ENCODE peak calls at places on chromosome 11, in seven cellular contexts. N, G, R, J, B, W and F are unnamed samples.

GRCh38 chr11:102800774-102801173 is 2.8 kb upstream of the MMP1 start:
- DNase-seq in N (no peak), G (peak), R (no peak), J (no peak), B (no peak), W (no peak), F (no peak)

GRCh38 chr11:27926981-27927481 is 180.9 kb downstream of the KIF18A start:
- DNase-seq in N (peak), G (no peak), R (no peak), J (no peak), B (no peak), W (no peak), F (peak)

GRCh38 chr11:60377737-60378136 is 595 bp upstream of the MS4A7 start:
- DNase-seq in N (no peak), G (peak), R (no peak), J (no peak), B (peak), W (peak), F (no peak)

GRCh38 chr11:1240771-1241170 is 17.9 kb downstream of the MUC5B start:
- DNase-seq in N (no peak), G (no peak), R (no peak), J (no peak), B (no peak), W (no peak), F (no peak)

GRCh38 chr11:67293090-67293489 is 4.0 kb downstream of the ANKRD13D start:
- DNase-seq in N (peak), G (no peak), R (no peak), J (no peak), B (no peak), W (no peak), F (peak)

GRCh38 chr11:93869830-93870229 is 19.4 kb upstream of the VSTM5 start:
- DNase-seq in N (no peak), G (no peak), R (no peak), J (no peak), B (no peak), W (no peak), F (no peak)

GRCh38 chr11:19768815-19769214 is 56.2 kb downstream of the NAV2 start:
- DNase-seq in N (no peak), G (no peak), R (no peak), J (no peak), B (no peak), W (no peak), F (no peak)

GRCh38 chr11:128886401-128887119 is 4.6 kb upstream of the KCNJ5 start:
- DNase-seq in N (no peak), G (no peak), R (no peak), J (no peak), B (no peak), W (no peak), F (no peak)

GRCh38 chr11:63945482-63946163 is 6.8 kb downstream of the NAA40 start:
- DNase-seq in N (peak), G (peak), R (peak), J (peak), B (peak), W (peak), F (peak)

GRCh38 chr11:71499125-71499524 is 27.9 kb upstream of the KRTAP5-7 start:
- DNase-seq in N (no peak), G (no peak), R (no peak), J (no peak), B (no peak), W (no peak), F (peak)

GRCh38 chr11:44731685-44732411 is 5.1 kb downstream of the TSPAN18 start:
- DNase-seq in N (peak), G (peak), R (no peak), J (no peak), B (no peak), W (no peak), F (no peak)

GRCh38 chr11:128205796-128206195 is 381.6 kb downstream of the ETS1 start:
- DNase-seq in N (no peak), G (no peak), R (no peak), J (no peak), B (no peak), W (no peak), F (no peak)

GRCh38 chr11:11163256-11163655 is 189.8 kb downstream of the CSNK2A3 start:
- DNase-seq in N (peak), G (no peak), R (no peak), J (no peak), B (no peak), W (no peak), F (no peak)

GRCh38 chr11:17979770-17980371 is 33.0 kb downstream of the SERGEF start:
- DNase-seq in N (peak), G (no peak), R (peak), J (no peak), B (no peak), W (no peak), F (no peak)

GRCh38 chr11:70176940-70177689 is 26.0 kb upstream of the FADD start:
- DNase-seq in N (no peak), G (no peak), R (no peak), J (no peak), B (no peak), W (no peak), F (no peak)

GRCh38 chr11:114912826-114913225 is 234.5 kb downstream of the NXPE2 start:
- DNase-seq in N (no peak), G (no peak), R (no peak), J (no peak), B (no peak), W (no peak), F (no peak)

GRCh38 chr11:108253176-108253575 is 30.3 kb downstream of the ATM start:
- DNase-seq in N (peak), G (no peak), R (no peak), J (no peak), B (no peak), W (no peak), F (no peak)

GRCh38 chr11:32886180-32886579 is 6.4 kb upstream of the QSER1 start:
- DNase-seq in N (no peak), G (no peak), R (no peak), J (no peak), B (no peak), W (no peak), F (no peak)

GRCh38 chr11:70675697-70676374 is 277.5 kb downstream of the CTTN start:
- DNase-seq in N (no peak), G (no peak), R (no peak), J (no peak), B (no peak), W (no peak), F (no peak)

GRCh38 chr11:629237-629583 is 2.2 kb upstream of the SCT start:
- DNase-seq in N (no peak), G (peak), R (no peak), J (no peak), B (no peak), W (no peak), F (no peak)

GRCh38 chr11:84981296-84981695 is 645.8 kb downstream of the DLG2 start:
- DNase-seq in N (no peak), G (no peak), R (no peak), J (no peak), B (no peak), W (no peak), F (no peak)

GRCh38 chr11:27287205-27287604 is 75.8 kb downstream of the CCDC34 start:
- DNase-seq in N (no peak), G (no peak), R (no peak), J (no peak), B (no peak), W (no peak), F (no peak)

GRCh38 chr11:529740-530411 is 5.5 kb downstream of the HRAS start:
- DNase-seq in N (no peak), G (no peak), R (no peak), J (no peak), B (peak), W (no peak), F (no peak)

DNA sequence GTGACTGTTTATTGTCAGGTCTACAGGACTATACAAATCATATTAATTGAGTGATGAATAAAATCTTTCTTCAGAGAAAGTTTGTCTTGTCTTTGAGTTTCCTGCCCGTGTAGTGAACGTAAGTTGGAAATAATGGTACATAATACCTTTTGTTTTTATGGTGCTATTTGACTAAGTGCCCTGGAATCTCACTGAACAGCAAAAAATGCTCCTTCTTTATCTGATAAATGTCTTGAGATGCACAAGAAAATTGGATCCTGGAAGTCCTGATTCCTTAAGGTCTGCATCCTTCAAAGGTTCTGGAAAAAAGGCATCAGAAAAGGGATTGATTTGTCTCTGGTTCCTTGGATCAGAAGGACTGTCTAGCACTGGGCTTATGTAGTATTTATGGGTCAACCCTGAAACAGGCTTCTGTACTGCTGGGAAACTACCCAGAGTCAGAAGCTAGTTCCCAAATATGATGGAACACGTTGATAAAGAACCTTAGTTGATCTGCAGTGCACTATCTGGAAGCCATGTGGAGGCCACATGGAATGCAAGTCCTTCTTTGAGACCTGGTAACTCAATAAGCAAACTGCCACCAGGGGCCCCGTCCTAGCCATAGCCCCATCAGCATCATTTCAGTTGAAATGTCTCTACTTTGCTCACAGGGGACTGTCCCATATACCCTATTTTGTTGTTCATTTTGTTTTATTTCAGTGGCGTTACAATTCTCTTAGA is 100.6 kb upstream of the CD44 start:
- DNase-seq in N (no peak), G (no peak), R (no peak), J (no peak), B (no peak), W (no peak), F (no peak)
- TF ChIP-seq CTCF in N (no peak), G (no peak), R (no peak), J (no peak), B (no peak), W (no peak), F (no peak)

DNA sequence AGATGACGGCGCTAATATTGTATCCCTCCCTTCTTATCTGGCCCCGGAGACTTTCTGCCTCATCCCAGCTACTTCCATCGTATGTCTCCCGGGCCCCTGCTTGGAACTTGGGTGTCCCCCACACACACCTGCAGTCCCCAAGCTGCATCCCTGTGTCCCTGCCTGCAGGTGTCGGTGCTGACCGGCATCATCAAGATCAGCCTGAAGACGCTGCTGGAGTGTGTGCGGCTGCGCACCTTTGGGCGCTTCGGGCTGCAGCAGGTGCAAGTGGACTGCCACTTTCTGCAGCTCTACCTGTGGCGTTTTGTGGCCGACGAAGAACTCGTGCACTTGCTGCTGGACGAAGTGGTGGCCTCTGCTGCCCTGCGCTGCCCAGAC is 524 bp upstream of the TM7SF2 start:
- DNase-seq in N (no peak), G (no peak), R (no peak), J (no peak), B (no peak), W (no peak), F (no peak)
- H3K4me3 ChIP-seq in N (no peak), G (peak), R (peak), J (no peak), B (peak), W (peak), F (no peak)

DNA sequence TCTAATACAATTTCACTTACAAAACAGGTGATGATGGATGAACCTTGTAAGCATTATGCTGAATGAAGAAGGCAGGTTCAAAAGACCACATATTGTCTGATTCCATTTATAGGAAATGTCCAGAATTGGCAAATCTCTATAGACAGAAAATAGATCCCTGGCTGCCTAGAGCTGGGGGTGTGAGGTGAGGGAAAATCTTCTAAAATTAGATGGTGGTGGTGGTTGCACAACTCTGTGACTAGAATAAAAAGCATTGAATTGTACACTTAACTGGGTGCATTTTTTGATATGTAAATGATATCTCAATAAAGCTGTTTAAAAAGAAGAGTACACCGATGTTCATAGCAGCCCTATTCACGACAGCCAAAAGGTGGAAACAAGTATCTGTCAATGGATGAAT is 16.7 kb upstream of the CRY2 start:
- DNase-seq in N (no peak), G (no peak), R (no peak), J (no peak), B (no peak), W (no peak), F (no peak)
- TF ChIP-seq CTCF in N (no peak), G (no peak), R (no peak), J (no peak), B (no peak), W (no peak), F (no peak)

GRCh38 chr11:68749501-68750196 is 1.7 kb downstream of the TESMIN start:
- DNase-seq in N (peak), G (no peak), R (no peak), J (no peak), B (no peak), W (no peak), F (peak)

GRCh38 chr11:68750988-68751325 is 363 bp downstream of the TESMIN start:
- DNase-seq in N (no peak), G (no peak), R (no peak), J (no peak), B (no peak), W (no peak), F (no peak)

GRCh38 chr11:68748061-68748460 is 3.3 kb downstream of the TESMIN start:
- DNase-seq in N (no peak), G (no peak), R (no peak), J (no peak), B (no peak), W (no peak), F (no peak)

GRCh38 chr11:68750197-68750987 is 928 bp downstream of the TESMIN start:
- DNase-seq in N (no peak), G (no peak), R (no peak), J (no peak), B (no peak), W (no peak), F (no peak)

DNA sequence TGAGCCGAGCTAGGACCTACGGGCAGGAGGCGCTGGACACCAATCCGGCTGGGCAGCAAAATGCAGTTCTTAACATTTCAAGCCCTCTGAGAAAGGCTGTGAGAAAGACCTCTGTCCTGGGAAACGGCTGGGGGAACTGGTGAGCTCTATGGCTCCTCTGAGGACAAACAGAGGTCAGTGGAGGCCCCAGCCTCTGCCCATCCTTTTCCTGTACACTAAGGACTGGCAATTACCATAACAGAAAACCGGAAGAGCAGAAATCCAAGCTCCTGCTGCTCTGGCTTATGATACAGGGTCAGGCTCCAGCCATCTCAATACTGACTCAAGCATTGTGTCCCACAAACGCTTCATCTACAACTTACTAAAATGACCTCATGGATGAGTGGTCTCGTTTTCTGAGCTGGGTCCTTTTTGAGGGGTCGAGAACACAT is 2.2 kb downstream of the TESMIN start:
- DNase-seq in N (no peak), G (no peak), R (no peak), J (no peak), B (no peak), W (no peak), F (peak)
- H3K4me3 ChIP-seq in N (no peak), G (no peak), R (no peak), J (no peak), B (no peak), W (no peak), F (no peak)

GRCh38 chr11:122075016-122075415 is 41.0 kb downstream of the BLID start:
- DNase-seq in N (no peak), G (no peak), R (no peak), J (no peak), B (no peak), W (no peak), F (no peak)

GRCh38 chr11:122081073-122081472 is 34.9 kb downstream of the BLID start:
- DNase-seq in N (no peak), G (no peak), R (no peak), J (no peak), B (no peak), W (no peak), F (no peak)

GRCh38 chr11:122076721-122077120 is 39.3 kb downstream of the BLID start:
- DNase-seq in N (no peak), G (no peak), R (no peak), J (no peak), B (no peak), W (no peak), F (no peak)

GRCh38 chr11:122074022-122074421 is 42.0 kb downstream of the BLID start:
- DNase-seq in N (no peak), G (no peak), R (no peak), J (no peak), B (no peak), W (no peak), F (no peak)

GRCh38 chr11:122077459-122077858 is 38.6 kb downstream of the BLID start:
- DNase-seq in N (no peak), G (no peak), R (no peak), J (no peak), B (no peak), W (no peak), F (no peak)
- TF ChIP-seq CTCF in N (no peak), G (no peak), R (no peak), J (no peak), B (no peak), W (no peak), F (no peak)

GRCh38 chr11:133149698-133150097 is 382.6 kb downstream of the OPCML start:
- DNase-seq in N (no peak), G (no peak), R (no peak), J (no peak), B (no peak), W (no peak), F (no peak)
- H3K4me3 ChIP-seq in N (no peak), G (no peak), R (no peak), J (no peak), B (no peak), W (no peak), F (no peak)

GRCh38 chr11:125215205-125215565 is 50.6 kb downstream of the PKNOX2 start:
- DNase-seq in N (no peak), G (no peak), R (no peak), J (no peak), B (no peak), W (no peak), F (no peak)

GRCh38 chr11:125214466-125215204 is 50.1 kb downstream of the PKNOX2 start:
- DNase-seq in N (peak), G (no peak), R (no peak), J (peak), B (no peak), W (no peak), F (peak)

GRCh38 chr11:125210112-125210511 is 45.6 kb downstream of the PKNOX2 start:
- DNase-seq in N (no peak), G (peak), R (no peak), J (no peak), B (peak), W (peak), F (no peak)

GRCh38 chr11:125207866-125208425 is 43.4 kb downstream of the PKNOX2 start:
- DNase-seq in N (peak), G (peak), R (no peak), J (no peak), B (no peak), W (no peak), F (peak)

DNA sequence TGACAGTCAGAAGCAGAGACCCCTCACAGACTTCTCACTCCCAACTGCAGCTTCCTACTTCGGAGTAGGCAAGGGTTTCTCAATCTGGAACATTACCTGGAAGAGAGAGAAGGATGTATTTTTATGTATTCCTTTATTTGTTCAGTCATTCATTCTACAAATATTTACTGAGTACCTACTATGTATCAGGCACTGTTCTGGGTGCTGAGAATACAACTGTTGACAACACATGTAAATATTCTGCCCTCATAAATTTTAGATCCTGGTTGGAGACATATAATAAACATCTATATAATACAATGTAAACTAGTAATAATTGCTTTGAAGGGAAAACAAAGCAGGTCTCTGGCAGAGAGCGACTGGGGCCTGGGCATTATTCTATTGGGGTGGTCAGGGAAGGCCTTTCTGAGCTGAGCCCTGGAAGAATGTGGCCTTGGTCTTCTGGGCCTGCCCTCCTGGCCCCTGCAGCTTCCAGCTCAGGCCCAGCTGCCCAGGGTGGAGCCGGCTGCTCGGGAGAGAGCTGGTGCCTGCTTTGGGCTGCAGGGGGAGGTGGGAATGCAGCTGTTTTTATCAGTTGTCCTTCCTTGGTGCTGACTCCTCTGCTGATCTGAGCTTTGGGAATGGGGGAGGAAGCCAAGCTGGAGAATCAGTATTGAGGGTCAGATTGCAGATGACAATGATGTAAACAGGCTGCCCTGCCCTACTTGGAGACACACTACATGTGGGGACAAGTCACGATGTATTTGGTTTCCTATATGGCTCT is 46.8 kb downstream of the PKNOX2 start:
- DNase-seq in N (peak), G (no peak), R (no peak), J (no peak), B (no peak), W (no peak), F (no peak)
- TF ChIP-seq CTCF in N (no peak), G (no peak), R (no peak), J (no peak), B (no peak), W (no peak), F (no peak)

DNA sequence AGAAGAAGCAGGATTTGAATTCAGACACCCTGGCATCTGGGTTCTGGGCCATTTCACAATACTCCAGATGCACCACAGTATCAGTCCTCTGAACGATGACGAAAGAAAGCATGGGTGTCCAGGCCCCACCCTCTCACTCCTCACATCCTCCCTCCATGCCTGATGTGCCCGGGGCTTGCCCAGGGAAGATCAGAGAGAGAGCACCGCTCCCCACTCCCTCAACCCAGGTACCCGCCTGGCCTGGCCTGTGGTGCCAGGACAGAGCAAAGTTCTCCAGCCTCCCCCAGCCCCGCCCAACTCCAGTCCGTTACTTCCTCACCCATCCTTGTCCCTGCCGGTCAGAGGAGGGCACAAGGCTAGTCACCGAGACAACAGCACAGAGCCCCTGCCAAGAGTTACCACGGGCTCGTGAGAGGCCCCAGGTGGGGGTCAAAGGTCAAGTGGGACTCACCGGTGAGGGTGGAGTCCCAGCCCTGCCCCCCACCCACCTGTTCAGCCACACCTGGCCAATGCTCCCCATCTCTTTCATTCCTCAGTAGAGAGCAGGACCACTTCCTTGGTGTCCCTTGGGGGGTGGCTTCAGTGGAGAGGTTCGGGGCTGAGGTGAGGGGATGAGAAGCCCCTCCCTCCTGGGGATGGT is 8.1 kb downstream of the BCL9L start:
- DNase-seq in N (peak), G (peak), R (no peak), J (no peak), B (no peak), W (peak), F (peak)
- H3K4me3 ChIP-seq in N (peak), G (peak), R (peak), J (peak), B (peak), W (peak), F (peak)